ENCODE peak calls at places on chromosomes 2 and 18, in five cellular contexts. A, P, M, F and K are unnamed samples.

GRCh38 chr2:100409461-100409860 is 8.0 kb downstream of the CHST10 start:
- DNase-seq in A (no peak), P (no peak), M (no peak), F (no peak), K (no peak)

GRCh38 chr2:69175795-69176715 is 163.1 kb downstream of the ANTXR1 start:
- DNase-seq in A (no peak), P (no peak), M (peak), F (no peak), K (no peak)

GRCh38 chr2:43361286-43361685 is 134.9 kb upstream of the ZFP36L2 start:
- DNase-seq in A (no peak), P (no peak), M (no peak), F (peak), K (no peak)

GRCh38 chr18:48028716-48029115 is 98.3 kb upstream of the SMAD2 start:
- DNase-seq in A (no peak), P (no peak), M (no peak), F (no peak), K (no peak)

GRCh38 chr18:59514193-59514592 is 155.1 kb upstream of the LMAN1 start:
- DNase-seq in A (peak), P (no peak), M (peak), F (peak), K (no peak)

GRCh38 chr2:101859604-101860003 is 132.2 kb upstream of the IL1R2 start:
- DNase-seq in A (no peak), P (no peak), M (no peak), F (no peak), K (no peak)

GRCh38 chr2:101516833-101517690 is 42.1 kb upstream of the RFX8 start:
- DNase-seq in A (no peak), P (no peak), M (peak), F (peak), K (no peak)

GRCh38 chr2:119488245-119489182 is 35.8 kb downstream of the SCTR start:
- DNase-seq in A (no peak), P (peak), M (no peak), F (no peak), K (no peak)

GRCh38 chr18:44841221-44841620 is 160.5 kb downstream of the SETBP1 start:
- DNase-seq in A (no peak), P (no peak), M (no peak), F (peak), K (no peak)

GRCh38 chr2:226835420-226835795 is 446 bp upstream of the RHBDD1 start:
- DNase-seq in A (no peak), P (no peak), M (no peak), F (no peak), K (no peak)

GRCh38 chr2:60416221-60417008 is 137.0 kb downstream of the BCL11A start:
- DNase-seq in A (no peak), P (peak), M (peak), F (peak), K (peak)

GRCh38 chr2:210195066-210195852 is 24.1 kb upstream of the KANSL1L start:
- DNase-seq in A (no peak), P (no peak), M (peak), F (peak), K (no peak)

GRCh38 chr18:75467396-75467795 is 39.9 kb upstream of the SMIM21 start:
- DNase-seq in A (no peak), P (no peak), M (no peak), F (no peak), K (no peak)

GRCh38 chr18:74796928-74797576 is 199.4 kb downstream of the ZNF407 start:
- DNase-seq in A (no peak), P (no peak), M (peak), F (peak), K (no peak)

GRCh38 chr18:57234346-57234745 is 87.5 kb downstream of the BOD1L2 start:
- DNase-seq in A (no peak), P (no peak), M (no peak), F (no peak), K (no peak)

GRCh38 chr2:193847140-193847539 is 1652.4 kb upstream of the TMEFF2 start:
- DNase-seq in A (no peak), P (no peak), M (peak), F (peak), K (no peak)

GRCh38 chr18:60197233-60197632 is 175.3 kb downstream of the MC4R start:
- DNase-seq in A (no peak), P (no peak), M (no peak), F (peak), K (no peak)

GRCh38 chr2:44051948-44052347 is 56.2 kb upstream of the LRPPRC start:
- DNase-seq in A (no peak), P (no peak), M (no peak), F (no peak), K (no peak)

GRCh38 chr18:58977223-58977622 is 112.5 kb downstream of the ZNF532 start:
- DNase-seq in A (no peak), P (no peak), M (peak), F (no peak), K (no peak)

GRCh38 chr2:19886261-19886660 is 15.5 kb downstream of the TTC32 start:
- DNase-seq in A (no peak), P (no peak), M (no peak), F (peak), K (no peak)

GRCh38 chr2:170324640-170325046 is 146.7 kb downstream of the MYO3B start:
- DNase-seq in A (no peak), P (no peak), M (peak), F (peak), K (peak)

GRCh38 chr2:150789376-150789905 is 302.0 kb upstream of the RND3 start:
- DNase-seq in A (no peak), P (no peak), M (peak), F (no peak), K (no peak)

GRCh38 chr18:51617572-51618260 is 420.2 kb upstream of the MEX3C start:
- DNase-seq in A (no peak), P (no peak), M (no peak), F (no peak), K (no peak)

GRCh38 chr2:27087823-27088410 is 1.3 kb downstream of the KHK start:
- DNase-seq in A (no peak), P (no peak), M (no peak), F (no peak), K (no peak)

GRCh38 chr2:206989306-206989705 is 50.0 kb downstream of the CPO start:
- DNase-seq in A (no peak), P (peak), M (no peak), F (peak), K (peak)

GRCh38 chr18:77705301-77705700 is 455.7 kb downstream of the GALR1 start:
- DNase-seq in A (no peak), P (no peak), M (no peak), F (no peak), K (no peak)

GRCh38 chr18:77709107-77709506 is 459.5 kb downstream of the GALR1 start:
- DNase-seq in A (no peak), P (no peak), M (no peak), F (no peak), K (no peak)

GRCh38 chr18:77716282-77716681 is 466.6 kb downstream of the GALR1 start:
- DNase-seq in A (no peak), P (no peak), M (no peak), F (no peak), K (no peak)

GRCh38 chr18:77714716-77715115 is 465.1 kb downstream of the GALR1 start:
- DNase-seq in A (no peak), P (no peak), M (no peak), F (no peak), K (no peak)

GRCh38 chr18:77711096-77711495 is 461.4 kb downstream of the GALR1 start:
- DNase-seq in A (no peak), P (no peak), M (no peak), F (no peak), K (no peak)
- TF ChIP-seq CTCF in A (no peak), P (no peak), M (no peak), F (no peak), K (no peak)

GRCh38 chr2:33129661-33130447 is 183.1 kb downstream of the LTBP1 start:
- DNase-seq in A (no peak), P (no peak), M (no peak), F (no peak), K (no peak)

GRCh38 chr2:33126973-33127372 is 180.2 kb downstream of the LTBP1 start:
- DNase-seq in A (no peak), P (no peak), M (no peak), F (peak), K (no peak)

GRCh38 chr2:33129261-33129660 is 182.5 kb downstream of the LTBP1 start:
- DNase-seq in A (no peak), P (no peak), M (no peak), F (no peak), K (no peak)

GRCh38 chr2:33123216-33123615 is 176.5 kb downstream of the LTBP1 start:
- DNase-seq in A (no peak), P (no peak), M (no peak), F (peak), K (no peak)

GRCh38 chr2:33126552-33126951 is 179.8 kb downstream of the LTBP1 start:
- DNase-seq in A (no peak), P (no peak), M (no peak), F (no peak), K (no peak)
- TF ChIP-seq CTCF in A (no peak), P (no peak), M (peak), F (no peak), K (no peak)

GRCh38 chr2:36662638-36663037 is 33.9 kb upstream of the VIT start:
- DNase-seq in A (no peak), P (no peak), M (no peak), F (no peak), K (no peak)
- TF ChIP-seq CTCF in A (no peak), P (no peak), M (no peak), F (no peak), K (no peak)

GRCh38 chr18:53382870-53383269 is 841.6 kb downstream of the MBD2 start:
- DNase-seq in A (no peak), P (no peak), M (no peak), F (no peak), K (no peak)
- TF ChIP-seq CTCF in A (no peak), P (no peak), M (no peak), F (no peak), K (no peak)

GRCh38 chr2:174888646-174889271 is 116.4 kb downstream of the CHN1 start:
- DNase-seq in A (no peak), P (no peak), M (no peak), F (no peak), K (no peak)
- TF ChIP-seq CTCF in A (no peak), P (no peak), M (no peak), F (no peak), K (no peak)

GRCh38 chr2:83817511-83817910 is 641.6 kb downstream of the SUCLG1 start:
- DNase-seq in A (no peak), P (no peak), M (peak), F (peak), K (no peak)
- TF ChIP-seq CTCF in A (no peak), P (no peak), M (peak), F (peak), K (no peak)